ENCODE peak calls at places on chromosomes 3 and 15, in six cellular contexts. B is sigmoid colon, A is prostate gland, E is stomach, R is SK-N-MC, V is GM23338. Z is an unnamed sample.

GRCh38 chr3:190566043-190566933 is 52.4 kb downstream of the IL1RAP start:
- DNase-seq in A (peak), B (peak), E (peak), R (peak), V (peak), Z (no peak)

GRCh38 chr15:38147246-38147645 is 105.4 kb upstream of the SPRED1 start:
- DNase-seq in R (no peak), A (no peak), B (no peak), V (no peak), E (no peak), Z (no peak)

GRCh38 chr15:20356444-20357138 is 185.0 kb downstream of the GOLGA6L6 start:
- DNase-seq in V (peak), A (peak), R (no peak), B (peak), E (peak), Z (peak)

GRCh38 chr3:25473246-25473645 is 45.2 kb downstream of the RARB start:
- DNase-seq in V (no peak), E (no peak), A (peak), B (peak), R (no peak), Z (no peak)

GRCh38 chr3:89740881-89741177 is 633.4 kb downstream of the EPHA3 start:
- DNase-seq in B (no peak), V (no peak), R (no peak), A (no peak), E (no peak), Z (no peak)

GRCh38 chr15:32706704-32707103 is 11.1 kb upstream of the GREM1 start:
- DNase-seq in A (no peak), E (no peak), V (no peak), R (no peak), B (no peak), Z (no peak)

GRCh38 chr15:31930967-31931366 is 99.3 kb upstream of the CHRNA7 start:
- DNase-seq in V (no peak), E (no peak), R (no peak), B (no peak), A (no peak), Z (no peak)

GRCh38 chr3:74883690-74884089 is 269.2 kb upstream of the CNTN3 start:
- DNase-seq in E (no peak), B (no peak), A (no peak), V (peak), R (no peak), Z (no peak)

GRCh38 chr3:17811633-17812032 is 69.2 kb upstream of the TBC1D5 start:
- DNase-seq in B (no peak), E (no peak), R (no peak), A (no peak), V (no peak), Z (no peak)

GRCh38 chr3:132083583-132084372 is 49.0 kb upstream of the CPNE4 start:
- DNase-seq in E (no peak), V (peak), A (no peak), R (no peak), B (no peak), Z (no peak)

GRCh38 chr3:122284486-122284885 is 40.6 kb upstream of the CSTA start:
- DNase-seq in R (no peak), V (no peak), E (no peak), A (no peak), B (no peak), Z (peak)

GRCh38 chr3:30162579-30162978 is 443.8 kb upstream of the TGFBR2 start:
- DNase-seq in R (no peak), A (no peak), B (no peak), V (no peak), E (no peak), Z (no peak)

GRCh38 chr3:52223449-52224408 is 1.7 kb downstream of the TLR9 start:
- DNase-seq in E (no peak), V (no peak), R (no peak), B (no peak), A (no peak), Z (no peak)

GRCh38 chr3:195855471-195856409 is 44.0 kb upstream of the MUC4 start:
- DNase-seq in B (no peak), R (no peak), V (no peak), A (no peak), E (no peak), Z (no peak)

GRCh38 chr3:116179091-116179490 is 266.2 kb downstream of the LSAMP start:
- DNase-seq in B (no peak), V (no peak), R (peak), A (no peak), E (no peak), Z (no peak)

DNA sequence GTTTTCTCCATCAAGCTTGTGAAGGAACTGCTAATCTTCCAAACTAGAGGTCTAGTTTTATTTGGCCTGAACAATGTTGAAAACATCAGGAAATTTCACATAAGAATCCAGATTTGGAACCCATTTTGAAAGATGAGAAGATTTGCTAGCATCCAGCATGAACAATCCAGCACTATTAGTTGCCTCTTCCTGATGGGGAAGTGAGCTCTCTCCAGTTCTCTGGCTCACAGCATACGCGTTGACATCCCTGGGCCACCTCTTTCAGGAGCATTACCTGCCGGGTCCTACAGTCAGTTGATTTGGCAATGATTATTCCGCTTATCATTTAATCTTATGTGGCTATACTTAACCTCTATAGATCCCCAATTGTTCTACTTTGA is 10.9 kb downstream of the GPR87 start:
- DNase-seq in V (no peak), B (no peak), R (no peak), A (no peak), E (no peak), Z (no peak)
- H3K27ac ChIP-seq in V (no peak), B (no peak), R (no peak), A (peak), E (no peak), Z (no peak)

DNA sequence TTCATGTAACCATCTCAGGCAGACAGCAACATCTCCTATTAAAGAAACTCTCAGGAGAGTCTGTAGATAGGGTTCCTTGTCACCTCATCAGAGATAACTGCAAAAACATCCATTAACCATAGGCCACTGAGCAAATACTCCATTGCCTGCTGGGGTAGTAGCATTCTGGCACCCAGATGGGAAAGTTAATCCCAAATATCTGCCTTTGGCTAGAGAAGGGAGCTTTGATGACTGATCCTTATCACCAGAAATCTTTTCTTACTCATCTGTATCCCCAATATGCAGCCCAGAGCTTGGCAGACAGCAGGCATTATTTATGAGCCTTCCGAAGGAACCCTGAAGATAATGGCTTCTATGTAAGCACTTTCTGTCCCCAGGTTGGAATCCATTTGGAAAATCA is 173.1 kb downstream of the MFSD1 start:
- DNase-seq in R (no peak), A (no peak), V (no peak), B (no peak), E (no peak), Z (no peak)
- TF ChIP-seq POLR2AphosphoS5 in R (no peak), A (no peak), V (no peak), B (no peak), E (no peak), Z (no peak)

GRCh38 chr3:63977893-63978292 is 45.4 kb downstream of the PSMD6 start:
- DNase-seq in R (no peak), A (no peak), B (no peak), E (no peak), V (no peak), Z (no peak)
- H3K27ac ChIP-seq in R (no peak), A (no peak), B (no peak), E (no peak), V (peak), Z (peak)

GRCh38 chr15:58444056-58444455 is 12.3 kb downstream of the LIPC start:
- DNase-seq in V (no peak), R (no peak), E (no peak), A (no peak), B (no peak), Z (no peak)
- TF ChIP-seq POLR2AphosphoS5 in V (no peak), R (no peak), E (no peak), A (no peak), B (no peak), Z (peak)

GRCh38 chr3:70990723-70991122 is 592.8 kb downstream of the FOXP1 start:
- DNase-seq in B (no peak), A (no peak), E (no peak), R (no peak), V (no peak), Z (no peak)

GRCh38 chr3:70989174-70989573 is 594.4 kb downstream of the FOXP1 start:
- DNase-seq in B (no peak), E (no peak), V (no peak), R (peak), A (no peak), Z (no peak)

GRCh38 chr3:70992131-70992530 is 591.4 kb downstream of the FOXP1 start:
- DNase-seq in B (no peak), R (no peak), E (no peak), A (no peak), V (no peak), Z (no peak)

GRCh38 chr3:70988111-70988510 is 595.4 kb downstream of the FOXP1 start:
- DNase-seq in V (no peak), E (no peak), R (no peak), A (no peak), B (no peak), Z (no peak)

GRCh38 chr3:70990190-70990589 is 593.3 kb downstream of the FOXP1 start:
- DNase-seq in E (no peak), V (no peak), R (no peak), B (no peak), A (no peak), Z (no peak)
- H3K27ac ChIP-seq in E (no peak), V (no peak), R (peak), B (peak), A (no peak), Z (peak)

GRCh38 chr15:66095871-66096710 is 157.5 kb downstream of the MEGF11 start:
- DNase-seq in R (no peak), B (peak), V (no peak), A (no peak), E (no peak), Z (no peak)
- TF ChIP-seq POLR2AphosphoS5 in R (no peak), B (no peak), V (no peak), A (no peak), E (no peak), Z (no peak)

GRCh38 chr15:79122391-79122790 is 31.8 kb upstream of the RASGRF1 start:
- DNase-seq in R (no peak), A (no peak), E (no peak), B (no peak), V (no peak), Z (no peak)

GRCh38 chr15:79117442-79118204 is 27.0 kb upstream of the RASGRF1 start:
- DNase-seq in A (no peak), B (no peak), V (peak), R (no peak), E (no peak), Z (no peak)

GRCh38 chr15:79122943-79123342 is 32.4 kb upstream of the RASGRF1 start:
- DNase-seq in A (no peak), B (no peak), R (no peak), V (no peak), E (no peak), Z (peak)

GRCh38 chr15:79124388-79124787 is 33.8 kb upstream of the RASGRF1 start:
- DNase-seq in R (no peak), A (no peak), B (no peak), E (no peak), V (no peak), Z (no peak)

GRCh38 chr15:79121571-79121970 is 31.0 kb upstream of the RASGRF1 start:
- DNase-seq in B (no peak), R (no peak), A (no peak), V (no peak), E (no peak), Z (no peak)
- H3K27ac ChIP-seq in B (no peak), R (no peak), A (no peak), V (no peak), E (no peak), Z (no peak)

GRCh38 chr3:27133062-27133461 is 236.1 kb downstream of the NEK10 start:
- DNase-seq in E (no peak), R (no peak), A (no peak), B (no peak), V (no peak), Z (no peak)
- TF ChIP-seq POLR2AphosphoS5 in E (no peak), R (no peak), A (no peak), B (no peak), V (no peak), Z (no peak)

DNA sequence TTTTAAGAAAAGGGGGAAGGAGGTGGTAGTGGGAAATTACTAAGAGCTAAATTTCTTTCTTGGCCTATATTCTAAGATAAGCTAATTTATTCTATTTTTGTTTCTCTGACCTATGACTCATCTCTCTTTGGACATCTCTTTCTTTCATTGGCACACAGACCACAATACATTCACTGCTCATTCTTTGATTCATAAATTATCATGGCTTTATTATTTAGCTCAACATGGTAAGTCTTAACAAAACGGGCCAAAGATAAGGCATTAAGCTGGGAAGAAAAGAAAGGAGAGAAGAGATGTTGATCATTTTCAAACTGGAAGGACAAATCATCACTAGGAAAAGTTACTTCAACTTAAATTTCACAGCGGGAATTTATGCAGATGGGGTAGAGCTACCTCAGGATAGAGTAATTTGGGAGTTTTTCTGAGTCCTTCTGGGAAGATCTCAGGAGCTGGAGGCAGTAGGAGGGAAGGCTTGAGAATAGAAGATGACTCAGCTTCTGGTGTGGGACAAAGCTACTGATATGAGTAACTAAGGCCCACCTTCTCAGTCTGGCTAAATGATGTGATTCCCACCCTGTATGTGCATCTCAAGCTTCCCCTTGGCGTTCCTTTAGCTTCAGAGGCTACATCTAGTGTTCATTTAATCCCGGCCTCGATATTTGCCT is 7.5 kb upstream of the ALCAM start:
- DNase-seq in R (no peak), E (no peak), V (no peak), B (no peak), A (no peak), Z (no peak)
- H3K27ac ChIP-seq in R (no peak), E (no peak), V (no peak), B (no peak), A (no peak), Z (no peak)

GRCh38 chr3:101898752-101899169 is 49.4 kb downstream of the NFKBIZ start:
- DNase-seq in A (no peak), V (no peak), E (no peak), B (no peak), R (no peak), Z (no peak)

GRCh38 chr3:101900736-101901135 is 51.4 kb downstream of the NFKBIZ start:
- DNase-seq in R (no peak), A (no peak), B (no peak), E (no peak), V (no peak), Z (no peak)

GRCh38 chr3:101903426-101903825 is 54.1 kb downstream of the NFKBIZ start:
- DNase-seq in A (no peak), V (no peak), R (no peak), B (no peak), E (no peak), Z (no peak)

GRCh38 chr3:101900316-101900715 is 51.0 kb downstream of the NFKBIZ start:
- DNase-seq in R (no peak), B (no peak), V (no peak), E (no peak), A (no peak), Z (no peak)

DNA sequence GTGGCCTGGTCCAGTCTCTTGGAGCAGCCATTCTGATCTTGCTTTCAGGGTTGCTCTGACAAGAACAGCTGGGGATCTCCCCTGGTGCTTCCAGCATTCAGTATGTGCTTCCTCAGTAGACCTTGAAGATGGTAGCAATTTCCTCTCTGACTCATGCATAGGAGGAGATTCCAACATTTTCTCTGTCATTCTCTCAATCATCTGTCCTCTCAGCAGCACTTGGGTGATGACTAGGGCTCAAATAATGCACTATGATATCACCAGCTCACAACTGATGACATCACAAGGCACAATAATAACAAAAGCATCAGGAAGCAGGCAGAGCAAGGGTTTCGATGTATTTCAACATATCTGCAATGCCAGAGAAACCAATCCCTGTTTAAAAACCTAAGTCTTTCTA is 52.7 kb downstream of the NFKBIZ start:
- DNase-seq in A (no peak), B (no peak), R (no peak), V (no peak), E (no peak), Z (peak)
- TF ChIP-seq POLR2AphosphoS5 in A (no peak), B (no peak), R (no peak), V (no peak), E (no peak), Z (peak)